ENCODE peak calls at places on chromosomes 5 and 9, in four cellular contexts. O is central memory CD8-positive, alpha-beta T cell; P is NCI-H446 treated with DMSO at 0.1 percent for 48 hours; J is NCI-H1694. K is an unnamed sample.
A peak's percentile ranks its signal among the peaks of the same experiment; 100 is the strongest.

GRCh38 chr5:15442183-15442550 is 57.8 kb upstream of the FBXL7 start:
- DNase-seq in O (no peak), J (no peak), P (no peak), K (no peak)

GRCh38 chr5:1507457-1507856 is 16.3 kb downstream of the LPCAT1 start:
- DNase-seq in J (no peak), P (no peak), O (no peak), K (no peak)

GRCh38 chr5:147068998-147069397 is 165.8 kb upstream of the STK32A start:
- DNase-seq in P (no peak), J (no peak), O (no peak), K (no peak)

GRCh38 chr9:136119259-136120118 is 814 bp upstream of the TMEM250 start:
- DNase-seq in J (no peak), P (no peak), O (no peak), K (no peak)

GRCh38 chr5:37668524-37669047 is 171.3 kb downstream of the GDNF start:
- DNase-seq in O (no peak), J (no peak), P (peak; percentile 80), K (peak; percentile 44)

GRCh38 chr9:35731415-35732184 is 395 bp downstream of the TLN1 start:
- DNase-seq in O (no peak), J (no peak), P (no peak), K (no peak)

GRCh38 chr9:116855881-116856662 is 169.0 kb downstream of the TRIM32 start:
- DNase-seq in J (no peak), O (no peak), P (peak; percentile 26), K (peak; percentile 32)

GRCh38 chr5:123371575-123372179 is 51.5 kb downstream of the CEP120 start:
- DNase-seq in J (peak; percentile 8), P (no peak), O (no peak), K (no peak)

GRCh38 chr9:23769307-23769935 is 56.6 kb downstream of the ELAVL2 start:
- DNase-seq in J (no peak), P (no peak), O (no peak), K (no peak)

GRCh38 chr5:41925555-41925946 is 470 bp downstream of the FBXO4 start:
- DNase-seq in O (no peak), J (peak; percentile 9), P (peak; percentile 23), K (no peak)

GRCh38 chr9:121857941-121858340 is 206.5 kb downstream of the DAB2IP start:
- DNase-seq in P (no peak), O (no peak), J (no peak), K (no peak)

GRCh38 chr5:122140900-122141299 is 11.6 kb downstream of the ZNF474 start:
- DNase-seq in P (no peak), O (no peak), J (no peak), K (no peak)

GRCh38 chr9:32382582-32383320 is 1.7 kb upstream of the ACO1 start:
- DNase-seq in O (no peak), J (no peak), P (no peak), K (no peak)

GRCh38 chr5:30387974-30388632 is 805.4 kb upstream of the CDH6 start:
- DNase-seq in J (no peak), O (no peak), P (no peak), K (no peak)

GRCh38 chr9:133763272-133764183 is 25.4 kb upstream of the SARDH start:
- DNase-seq in P (no peak), J (no peak), O (no peak), K (no peak)